ENCODE peak calls at places on chromosomes 12 and 14, in six cellular contexts. Y is neural progenitor cell, U is GM23338, F is astrocyte of the spinal cord, N is mammary epithelial cell, D is HFFc6. O is an unnamed sample.

GRCh38 chr12:94134226-94134795 is 14.1 kb upstream of the PLXNC1 start:
- DNase-seq in F (peak; percentile 60), N (peak; percentile 36), U (peak; percentile 62), Y (peak; percentile 59), D (peak; percentile 48), O (no peak)

GRCh38 chr14:37057776-37058175 is 114.6 kb downstream of the SLC25A21 start:
- DNase-seq in D (no peak), Y (no peak), F (no peak), U (no peak), N (no peak), O (no peak)

GRCh38 chr12:13343380-13343779 is 146.9 kb downstream of the EMP1 start:
- DNase-seq in U (no peak), Y (no peak), D (peak; percentile 2), N (peak; percentile 78), F (no peak), O (no peak)

GRCh38 chr14:76203086-76204001 is 51.6 kb downstream of the GPATCH2L start:
- DNase-seq in Y (no peak), F (peak; percentile 95), D (peak; percentile 90), U (no peak), N (peak; percentile 85), O (no peak)

GRCh38 chr14:21026251-21026987 is 1.6 kb upstream of the NDRG2 start:
- DNase-seq in D (no peak), F (no peak), N (no peak), U (peak; percentile 42), Y (no peak), O (no peak)

GRCh38 chr14:98162829-98163228 is 1109.2 kb downstream of the BCL11B start:
- DNase-seq in Y (no peak), F (no peak), D (no peak), U (no peak), N (no peak), O (no peak)

GRCh38 chr12:49565956-49566265 is 2.0 kb downstream of the MCRS1 start:
- DNase-seq in F (no peak), D (no peak), Y (no peak), N (no peak), U (no peak), O (no peak)

GRCh38 chr12:57235012-57235727 is 5.7 kb downstream of the SHMT2 start:
- DNase-seq in D (no peak), U (peak; percentile 78), N (no peak), Y (peak; percentile 50), F (peak; percentile 70), O (no peak)

GRCh38 chr12:77402726-77403125 is 337.4 kb upstream of the E2F7 start:
- DNase-seq in N (no peak), D (no peak), Y (no peak), U (no peak), F (peak; percentile 54), O (no peak)

GRCh38 chr12:122944588-122944987 is 21.7 kb downstream of the ABCB9 start:
- DNase-seq in N (peak; percentile 97), U (no peak), D (peak; percentile 5), Y (no peak), F (peak; percentile 58), O (no peak)

O was measured in activated T-helper 2 cell treated with anti-CD3 and anti-CD28 coated beads, Interferon-gamma antibody, Interleukin-2, Interleukin-4, amounts not matched to agents 10 μg/mL and 5 μg/mL and 100 μg/mL, durations not matched to agents 14 hours and 24 hours and 36 hours.